ENCODE peak calls at places on chromosomes 12 and 14, in ten cellular contexts. N, X, W, Q, L, R, O, Z, K and I are unnamed samples.

GRCh38 chr14:72613196-72613974 is 280.5 kb downstream of the DPF3 start:
- DNase-seq in N (no peak), X (peak; percentile 20), W (peak; percentile 35), Q (no peak), L (peak; percentile 92), R (no peak), O (peak; percentile 67), Z (no peak), K (no peak), I (no peak)

GRCh38 chr12:106445981-106446380 is 88.4 kb downstream of the POLR3B start:
- DNase-seq in N (no peak), X (no peak), W (no peak), Q (no peak), L (no peak), R (no peak), O (no peak), Z (no peak), K (no peak), I (no peak)

GRCh38 chr12:27732281-27732680 is 21.6 kb downstream of the MRPS35 start:
- DNase-seq in N (peak; percentile 20), X (peak; percentile 39), W (peak; percentile 29), Q (no peak), L (no peak), R (no peak), O (no peak), Z (peak; percentile 23), K (no peak), I (no peak)

GRCh38 chr12:59149995-59150642 is 229.8 kb upstream of the LRIG3 start:
- DNase-seq in N (peak; percentile 81), X (peak; percentile 84), W (no peak), Q (no peak), L (no peak), R (no peak), O (no peak), Z (peak; percentile 57), K (no peak), I (no peak)

GRCh38 chr14:32259368-32260013 is 56.4 kb upstream of the RNU6-8 start:
- DNase-seq in N (no peak), X (peak; percentile 88), W (no peak), Q (no peak), L (no peak), R (no peak), O (no peak), Z (peak; percentile 74), K (peak; percentile 84), I (no peak)

GRCh38 chr12:76764856-76765255 is 941 bp downstream of the ZDHHC17 start:
- DNase-seq in N (peak; percentile 14), X (peak; percentile 31), W (no peak), Q (no peak), L (no peak), R (no peak), O (no peak), Z (peak; percentile 37), K (no peak), I (no peak)

GRCh38 chr14:76780360-76780759 is 19.1 kb downstream of the VASH1 start:
- DNase-seq in N (no peak), X (no peak), W (no peak), Q (no peak), L (no peak), R (no peak), O (no peak), Z (no peak), K (no peak), I (no peak)

GRCh38 chr14:73796881-73797539 is 54.6 kb upstream of the PTGR2 start:
- DNase-seq in N (no peak), X (no peak), W (no peak), Q (no peak), L (no peak), R (no peak), O (no peak), Z (no peak), K (no peak), I (no peak)

GRCh38 chr12:119868992-119869391 is 8.1 kb downstream of the CIT start:
- DNase-seq in N (no peak), X (peak; percentile 41), W (no peak), Q (no peak), L (no peak), R (no peak), O (no peak), Z (no peak), K (no peak), I (no peak)

GRCh38 chr14:31038521-31039166 is 12.5 kb upstream of the STRN3 start:
- DNase-seq in N (no peak), X (no peak), W (no peak), Q (no peak), L (no peak), R (no peak), O (no peak), Z (peak; percentile 78), K (no peak), I (no peak)

GRCh38 chr14:96630281-96630680 is 128.1 kb downstream of the PAPOLA start:
- DNase-seq in N (no peak), X (no peak), W (no peak), Q (no peak), L (no peak), R (no peak), O (peak; percentile 36), Z (no peak), K (no peak), I (no peak)

GRCh38 chr12:12853435-12853834 is 37.9 kb upstream of the GPRC5A start:
- DNase-seq in N (no peak), X (no peak), W (no peak), Q (no peak), L (no peak), R (no peak), O (no peak), Z (no peak), K (no peak), I (no peak)

GRCh38 chr14:25111061-25111601 is 61.2 kb upstream of the STXBP6 start:
- DNase-seq in N (no peak), X (peak; percentile 27), W (no peak), Q (no peak), L (peak; percentile 34), R (no peak), O (no peak), Z (no peak), K (peak; percentile 12), I (no peak)

GRCh38 chr12:14219156-14219555 is 146.3 kb upstream of the ATF7IP start:
- DNase-seq in N (no peak), X (peak; percentile 65), W (no peak), Q (no peak), L (no peak), R (no peak), O (peak; percentile 71), Z (no peak), K (peak; percentile 24), I (no peak)

GRCh38 chr14:74963178-74963704 is 7.8 kb upstream of the PGF start:
- DNase-seq in N (no peak), X (no peak), W (no peak), Q (no peak), L (no peak), R (no peak), O (no peak), Z (no peak), K (no peak), I (no peak)

GRCh38 chr12:76450690-76451089 is 102.5 kb upstream of the BBS10 start:
- DNase-seq in N (no peak), X (peak; percentile 95), W (no peak), Q (no peak), L (no peak), R (no peak), O (no peak), Z (peak; percentile 24), K (peak; percentile 6), I (no peak)

GRCh38 chr12:50196537-50196936 is 29.4 kb upstream of the CERS5 start:
- DNase-seq in N (no peak), X (no peak), W (no peak), Q (no peak), L (no peak), R (no peak), O (no peak), Z (no peak), K (no peak), I (no peak)

GRCh38 chr12:46617167-46617566 is 208.6 kb downstream of the SLC38A4 start:
- DNase-seq in N (no peak), X (peak; percentile 20), W (no peak), Q (no peak), L (peak; percentile 54), R (no peak), O (no peak), Z (no peak), K (no peak), I (no peak)

GRCh38 chr12:12441051-12441807 is 84.4 kb downstream of the BORCS5 start:
- DNase-seq in N (no peak), X (no peak), W (no peak), Q (no peak), L (no peak), R (no peak), O (no peak), Z (no peak), K (no peak), I (no peak)

GRCh38 chr12:2795291-2796186 is 769 bp downstream of the FKBP4 start:
- DNase-seq in N (peak; percentile 72), X (peak; percentile 61), W (peak; percentile 88), Q (peak; percentile 78), L (peak; percentile 87), R (peak; percentile 82), O (peak; percentile 89), Z (peak; percentile 80), K (peak; percentile 65), I (peak; percentile 89)

GRCh38 chr14:62179367-62180018 is 417.3 kb downstream of the SNAPC1 start:
- DNase-seq in N (peak; percentile 49), X (peak; percentile 88), W (no peak), Q (peak; percentile 8), L (peak; percentile 51), R (no peak), O (no peak), Z (peak; percentile 21), K (peak; percentile 53), I (no peak)

GRCh38 chr12:13594731-13595514 is 386.5 kb downstream of the GRIN2B start:
- DNase-seq in N (no peak), X (no peak), W (no peak), Q (no peak), L (no peak), R (no peak), O (no peak), Z (no peak), K (no peak), I (no peak)

GRCh38 chr12:50083301-50083700 is 1.8 kb upstream of the SMARCD1 start:
- DNase-seq in N (no peak), X (no peak), W (no peak), Q (no peak), L (no peak), R (peak; percentile 17), O (no peak), Z (no peak), K (no peak), I (no peak)

GRCh38 chr14:69043598-69044267 is 64.6 kb upstream of the ACTN1 start:
- DNase-seq in N (no peak), X (peak; percentile 36), W (no peak), Q (no peak), L (no peak), R (no peak), O (no peak), Z (no peak), K (no peak), I (no peak)

GRCh38 chr12:75977952-75978671 is 53.5 kb downstream of the PHLDA1 start:
- DNase-seq in N (peak; percentile 53), X (peak; percentile 99), W (no peak), Q (peak; percentile 69), L (peak; percentile 83), R (no peak), O (peak; percentile 95), Z (peak; percentile 82), K (peak; percentile 74), I (no peak)

GRCh38 chr12:20572451-20572850 is 122.7 kb upstream of the SLCO1C1 start:
- DNase-seq in N (no peak), X (no peak), W (no peak), Q (no peak), L (no peak), R (no peak), O (no peak), Z (no peak), K (no peak), I (no peak)

GRCh38 chr14:36513451-36514277 is 6.4 kb downstream of the NKX2-1 start:
- DNase-seq in N (no peak), X (no peak), W (no peak), Q (no peak), L (no peak), R (peak; percentile 82), O (no peak), Z (no peak), K (peak; percentile 80), I (peak; percentile 87)